ENCODE peak calls at places on chromosomes 6 and 20, in five cellular contexts. Q, C, D, A and R are unnamed samples.

GRCh38 chr6:26232950-26233607 is 131.9 kb upstream of the BTN3A2 start:
- DNase-seq in D (no peak), Q (no peak), C (no peak), A (no peak), R (no peak)

GRCh38 chr6:43798688-43799444 is 28.9 kb downstream of the VEGFA start:
- DNase-seq in A (peak), Q (peak), D (no peak), C (no peak), R (peak)

GRCh38 chr6:105459884-105460283 is 57.0 kb upstream of the PREP start:
- DNase-seq in Q (peak), C (no peak), A (no peak), D (no peak), R (peak)

GRCh38 chr20:4272225-4272624 is 256.9 kb upstream of the RNF24 start:
- DNase-seq in A (no peak), C (no peak), Q (peak), D (no peak), R (no peak)

GRCh38 chr6:81450180-81450579 is 302.3 kb downstream of the TENT5A start:
- DNase-seq in D (no peak), Q (peak), C (no peak), A (no peak), R (peak)

GRCh38 chr20:3238616-3239025 is 369 bp downstream of the SLC4A11 start:
- DNase-seq in C (peak), D (no peak), Q (peak), A (no peak), R (peak)

GRCh38 chr6:169810066-169810989 is 58.9 kb downstream of the ERMARD start:
- DNase-seq in D (no peak), Q (no peak), C (peak), A (no peak), R (no peak)

GRCh38 chr6:142696123-142696522 is 248.9 kb downstream of the HIVEP2 start:
- DNase-seq in C (no peak), D (no peak), A (no peak), Q (peak), R (no peak)

GRCh38 chr6:77883849-77884248 is 231.0 kb downstream of the MEI4 start:
- DNase-seq in Q (no peak), D (no peak), C (no peak), A (no peak), R (no peak)

GRCh38 chr6:11258260-11259237 is 26.1 kb upstream of the NEDD9 start:
- DNase-seq in Q (no peak), A (no peak), C (no peak), D (no peak), R (no peak)

GRCh38 chr6:6512711-6513110 is 75.8 kb upstream of the LY86 start:
- DNase-seq in Q (no peak), D (no peak), C (no peak), A (no peak), R (no peak)

GRCh38 chr6:110858016-110858415 is 16.6 kb upstream of the AMD1 start:
- DNase-seq in A (no peak), Q (no peak), C (no peak), D (no peak), R (no peak)

GRCh38 chr6:169774347-169774746 is 22.9 kb downstream of the ERMARD start:
- DNase-seq in D (no peak), Q (no peak), C (peak), A (no peak), R (no peak)

GRCh38 chr20:37670426-37670825 is 23.4 kb upstream of the CTNNBL1 start:
- DNase-seq in Q (peak), C (no peak), D (no peak), A (peak), R (peak)

GRCh38 chr6:159989882-159990480 is 21.1 kb downstream of the IGF2R start:
- DNase-seq in A (no peak), D (no peak), C (no peak), Q (peak), R (no peak)

GRCh38 chr6:143901885-143902708 is 37.8 kb downstream of the ZC2HC1B start:
- DNase-seq in D (no peak), Q (peak), C (no peak), A (no peak), R (no peak)

GRCh38 chr20:58069796-58070663 is 158.4 kb downstream of the ANKRD60 start:
- DNase-seq in D (no peak), C (no peak), A (no peak), Q (no peak), R (no peak)

GRCh38 chr6:95083506-95083905 is 493.8 kb upstream of the MANEA start:
- DNase-seq in D (no peak), Q (no peak), C (no peak), A (peak), R (no peak)

GRCh38 chr20:32589256-32589655 is 4.1 kb upstream of the NOL4L start:
- DNase-seq in D (no peak), A (no peak), Q (peak), C (no peak), R (peak)

GRCh38 chr20:53639647-53640440 is 46.2 kb upstream of the ZNF217 start:
- DNase-seq in D (no peak), C (no peak), A (no peak), Q (no peak), R (no peak)

GRCh38 chr6:388202-388903 is 3.2 kb upstream of the IRF4 start:
- DNase-seq in D (no peak), Q (no peak), A (peak), C (no peak), R (no peak)

GRCh38 chr6:1838604-1839003 is 228.9 kb downstream of the FOXC1 start:
- DNase-seq in D (no peak), Q (no peak), A (no peak), C (no peak), R (no peak)

GRCh38 chr6:5457983-5458683 is 196.8 kb downstream of the FARS2 start:
- DNase-seq in Q (no peak), C (no peak), A (peak), D (peak), R (no peak)

GRCh38 chr6:143806282-143807102 is 36.6 kb upstream of the LTV1 start:
- DNase-seq in D (no peak), C (no peak), A (no peak), Q (peak), R (peak)